ENCODE peak calls at places on chromosomes 13 and 19, in nine cellular contexts. B is activated CD4-positive, CD25-positive, alpha-beta regulatory T cell treated with anti-CD3 and anti-CD28 coated beads, Interleukin-2, amount 50 U/mL, for 16 hours; D is ovary; E is activated CD8-positive, alpha-beta memory T cell treated with anti-CD3 and anti-CD28 coated beads for 1 hour; L is upper lobe of right lung; P is neural crest cell; S is dorsolateral prefrontal cortex; X is cardiac muscle cell; Z is omental fat pad. K is an unnamed sample.

GRCh38 chr19:19591133-19591825 is 27.2 kb downstream of the PBX4 start:
- DNase-seq in E (peak; percentile 32), X (no peak), Z (no peak), D (no peak), P (no peak), B (peak; percentile 44), L (no peak), S (no peak), K (peak; percentile 73)

GRCh38 chr13:51599444-51600176 is 15.3 kb downstream of the WDFY2 start:
- DNase-seq in E (no peak), L (no peak), D (no peak), B (no peak), X (no peak), Z (no peak), P (no peak), S (no peak), K (no peak)

GRCh38 chr13:112193463-112194166 is 126.7 kb downstream of the SOX1 start:
- DNase-seq in E (no peak), B (no peak), S (no peak), P (no peak), X (no peak), Z (no peak), D (no peak), L (no peak), K (no peak)

GRCh38 chr13:114007566-114007965 is 33.7 kb upstream of the C13orf46 start:
- DNase-seq in Z (no peak), D (no peak), L (no peak), E (no peak), P (no peak), B (no peak), X (no peak), S (peak; percentile 18), K (no peak)

GRCh38 chr19:39307822-39308530 is 11.8 kb downstream of the IFNL1 start:
- DNase-seq in E (no peak), B (no peak), Z (no peak), S (peak; percentile 35), L (no peak), D (no peak), P (no peak), X (no peak), K (no peak)

GRCh38 chr13:77465595-77466195 is 69.8 kb upstream of the SCEL start:
- DNase-seq in S (no peak), D (no peak), Z (no peak), E (no peak), L (no peak), X (no peak), B (no peak), P (no peak), K (no peak)

GRCh38 chr19:38055655-38056521 is 148.9 kb downstream of the SIPA1L3 start:
- DNase-seq in B (no peak), Z (no peak), D (no peak), P (no peak), S (no peak), L (no peak), X (no peak), E (no peak), K (no peak)

GRCh38 chr13:88622362-88622973 is 951.3 kb downstream of the SLITRK5 start:
- DNase-seq in P (no peak), S (no peak), X (no peak), E (peak; percentile 1), Z (no peak), L (no peak), B (no peak), D (no peak), K (no peak)

GRCh38 chr19:3982701-3983541 is 2.3 kb downstream of the EEF2 start:
- DNase-seq in X (no peak), L (no peak), E (no peak), S (no peak), B (no peak), Z (no peak), P (no peak), D (peak; percentile 48), K (no peak)

GRCh38 chr19:50492303-50493052 is 15.8 kb upstream of the GARIN5A start:
- DNase-seq in L (peak; percentile 56), Z (no peak), S (no peak), P (no peak), B (no peak), D (no peak), E (no peak), X (peak; percentile 38), K (peak; percentile 38)

GRCh38 chr19:5016268-5016667 is 47.4 kb downstream of the KDM4B start:
- DNase-seq in S (no peak), E (no peak), D (no peak), X (no peak), L (no peak), Z (no peak), P (no peak), B (no peak), K (no peak)

GRCh38 chr19:55526216-55527196 is 10.4 kb downstream of the SBK2 start:
- DNase-seq in Z (no peak), B (no peak), S (no peak), X (peak; percentile 56), L (peak; percentile 87), E (no peak), P (no peak), D (peak; percentile 63), K (peak; percentile 81)

GRCh38 chr13:99905224-99905623 is 66.3 kb downstream of the ZIC5 start:
- DNase-seq in X (no peak), Z (no peak), L (no peak), S (no peak), E (no peak), D (no peak), P (no peak), B (no peak), K (no peak)

GRCh38 chr19:28511655-28512054 is 701.3 kb downstream of the UQCRFS1 start:
- DNase-seq in E (no peak), L (no peak), S (no peak), P (no peak), B (no peak), D (no peak), X (no peak), Z (no peak), K (no peak)

GRCh38 chr13:31385534-31385933 is 185.8 kb downstream of the B3GLCT start:
- DNase-seq in P (no peak), D (no peak), S (no peak), L (no peak), X (no peak), B (no peak), E (no peak), Z (no peak), K (peak; percentile 9)

GRCh38 chr13:20191902-20192469 is 752 bp downstream of the GJB2 start:
- DNase-seq in D (no peak), E (no peak), S (no peak), Z (no peak), B (no peak), X (no peak), P (no peak), L (no peak), K (peak; percentile 28)

GRCh38 chr19:35675589-35676140 is 9.3 kb downstream of the UPK1A start:
- DNase-seq in B (no peak), D (no peak), P (no peak), Z (no peak), E (no peak), S (no peak), L (no peak), X (no peak), K (no peak)

GRCh38 chr13:51977606-51978005 is 33.6 kb downstream of the ATP7B start:
- DNase-seq in S (no peak), P (no peak), L (no peak), B (no peak), E (no peak), Z (no peak), X (no peak), D (no peak), K (no peak)

GRCh38 chr13:112759834-112760233 is 70.0 kb downstream of the ATP11A start:
- DNase-seq in E (no peak), D (no peak), B (no peak), X (no peak), Z (no peak), P (no peak), S (no peak), L (no peak), K (no peak)

GRCh38 chr19:54967611-54968010 is 1.4 kb downstream of the NLRP2 start:
- DNase-seq in D (no peak), S (no peak), E (no peak), Z (no peak), X (no peak), P (no peak), B (no peak), L (no peak), K (no peak)

GRCh38 chr19:10852098-10852800 is 4.0 kb downstream of the C19orf38 start:
- DNase-seq in Z (no peak), P (no peak), S (no peak), E (no peak), B (no peak), X (no peak), D (no peak), L (no peak), K (no peak)

GRCh38 chr13:83325454-83325853 is 556.8 kb downstream of the SLITRK1 start:
- DNase-seq in Z (no peak), S (no peak), D (no peak), E (no peak), L (no peak), X (no peak), P (no peak), B (no peak), K (no peak)

GRCh38 chr19:4914736-4915501 is 5.6 kb downstream of the UHRF1 start:
- DNase-seq in S (no peak), X (no peak), L (no peak), E (peak; percentile 68), P (no peak), B (peak; percentile 53), D (no peak), Z (no peak), K (peak; percentile 81)

GRCh38 chr13:42367836-42368235 is 95.9 kb downstream of the AKAP11 start:
- DNase-seq in S (no peak), X (no peak), B (no peak), L (no peak), Z (no peak), P (no peak), E (no peak), D (no peak), K (no peak)

GRCh38 chr13:107608736-107609135 is 606.6 kb downstream of the LIG4 start:
- DNase-seq in X (no peak), D (no peak), P (no peak), E (no peak), Z (no peak), L (no peak), S (no peak), B (no peak), K (no peak)

GRCh38 chr13:97257800-97258799 is 36.0 kb downstream of the MBNL2 start:
- DNase-seq in P (no peak), D (no peak), S (no peak), L (no peak), B (no peak), X (no peak), Z (no peak), E (no peak), K (peak; percentile 54)

GRCh38 chr13:45621950-45622349 is 6.4 kb upstream of the ERICH6B start:
- DNase-seq in S (no peak), B (no peak), D (no peak), E (no peak), L (no peak), Z (no peak), P (no peak), X (no peak), K (no peak)

GRCh38 chr19:18772620-18773587 is 18.2 kb downstream of the COMP start:
- DNase-seq in L (no peak), S (no peak), B (no peak), D (no peak), Z (no peak), P (no peak), X (no peak), E (no peak), K (no peak)

GRCh38 chr13:23674795-23675640 is 104.8 kb downstream of the TNFRSF19 start:
- DNase-seq in S (no peak), Z (no peak), D (no peak), P (no peak), X (no peak), B (no peak), L (no peak), E (no peak), K (no peak)

GRCh38 chr19:47240996-47241918 is 10.3 kb upstream of the BBC3 start:
- DNase-seq in Z (peak; percentile 76), B (peak; percentile 72), L (peak; percentile 90), P (no peak), D (peak; percentile 71), E (peak; percentile 81), X (peak; percentile 38), S (peak; percentile 82), K (peak; percentile 96)

GRCh38 chr13:49935171-49936084 is 712 bp downstream of the SPRYD7 start:
- DNase-seq in Z (peak; percentile 31), P (no peak), X (no peak), B (no peak), S (peak; percentile 65), L (no peak), E (peak; percentile 3), D (no peak), K (peak; percentile 8)

K was measured in Calu3.